ENCODE peak calls at places on chromosomes 2 and 18, in four cellular contexts. Z is right cardiac atrium, N is NCI-H1436, U is H9. P is an unnamed sample.

GRCh38 chr2:122105885-122106221 is 350.4 kb downstream of the TSN start:
- DNase-seq in Z (no peak), N (no peak), U (no peak), P (no peak)

GRCh38 chr2:10145519-10146357 is 23.2 kb downstream of the RRM2 start:
- DNase-seq in Z (no peak), N (no peak), U (no peak), P (no peak)

GRCh38 chr18:66346833-66347595 is 256.9 kb downstream of the CDH19 start:
- DNase-seq in Z (no peak), N (no peak), U (no peak), P (no peak)

GRCh38 chr2:43292851-43293743 is 66.7 kb upstream of the ZFP36L2 start:
- DNase-seq in Z (peak; percentile 58), N (no peak), U (no peak), P (no peak)

GRCh38 chr2:16413257-16413656 is 252.4 kb downstream of the CYRIA start:
- DNase-seq in Z (peak; percentile 71), N (no peak), U (no peak), P (no peak)

GRCh38 chr2:6909431-6910385 is 7.5 kb upstream of the RNF144A start:
- DNase-seq in Z (no peak), N (no peak), U (no peak), P (no peak)

GRCh38 chr2:222973237-222973636 is 78.8 kb upstream of the KCNE4 start:
- DNase-seq in Z (no peak), N (no peak), U (no peak), P (no peak)

GRCh38 chr2:229270551-229271410 is at the start of gene PID1:
- DNase-seq in Z (peak; percentile 80), N (peak; percentile 48), U (peak; percentile 41), P (peak; percentile 13)

GRCh38 chr2:10706033-10706432 is 15.4 kb upstream of the ATP6V1C2 start:
- DNase-seq in Z (no peak), N (no peak), U (no peak), P (no peak)

GRCh38 chr2:42424033-42424432 is 63.0 kb upstream of the COX7A2L start:
- DNase-seq in Z (no peak), N (no peak), U (no peak), P (no peak)

GRCh38 chr2:145503511-145503910 is 983.6 kb upstream of the ZEB2 start:
- DNase-seq in Z (no peak), N (no peak), U (no peak), P (no peak)

GRCh38 chr2:148218326-148219075 is 197.6 kb downstream of the MBD5 start:
- DNase-seq in Z (no peak), N (no peak), U (no peak), P (peak; percentile 3)

GRCh38 chr2:126979604-126980003 is 80.9 kb downstream of the TEX51 start:
- DNase-seq in Z (no peak), N (no peak), U (no peak), P (no peak)

GRCh38 chr2:182716665-182716990 is 571 bp downstream of the DNAJC10 start:
- DNase-seq in Z (no peak), N (no peak), U (no peak), P (no peak)

GRCh38 chr2:17164550-17164949 is 353.7 kb downstream of the RAD51AP2 start:
- DNase-seq in Z (no peak), N (no peak), U (no peak), P (no peak)

GRCh38 chr2:211751853-211752252 is 786.7 kb downstream of the ERBB4 start:
- DNase-seq in Z (no peak), N (no peak), U (no peak), P (no peak)